ENCODE peak calls at places on chromosomes 11 and 22, in four cellular contexts. D is GM12878, G is H1, Y is K562. C is an unnamed sample.

GRCh38 chr22:47162865-47163264 is 400.4 kb downstream of the TBC1D22A start:
- DNase-seq in D (no peak), G (no peak), Y (no peak), C (no peak)

GRCh38 chr11:95282337-95282751 is 51.3 kb upstream of the SESN3 start:
- DNase-seq in D (no peak), G (no peak), Y (no peak), C (peak; percentile 84)

GRCh38 chr11:118084247-118084646 is 2.5 kb downstream of the SMIM35 start:
- DNase-seq in G (no peak), D (peak; percentile 4), Y (no peak), C (peak; percentile 32)

GRCh38 chr11:64745219-64745522 is 1.2 kb upstream of the RASGRP2 start:
- DNase-seq in D (no peak), Y (no peak), G (no peak), C (no peak)

GRCh38 chr11:33256031-33256807 is 962 bp upstream of the HIPK3 start:
- DNase-seq in D (no peak), G (no peak), Y (peak; percentile 14), C (no peak)

GRCh38 chr22:36999463-36999862 is 19.8 kb downstream of the TST start:
- DNase-seq in Y (peak; percentile 23), G (no peak), D (no peak), C (no peak)

GRCh38 chr11:19872526-19873135 is 160.0 kb downstream of the NAV2 start:
- DNase-seq in Y (no peak), D (no peak), G (peak; percentile 23), C (no peak)

GRCh38 chr11:6319001-6319878 is 1.1 kb downstream of the CAVIN3 start:
- DNase-seq in Y (no peak), D (no peak), G (no peak), C (no peak)

GRCh38 chr11:105443623-105444022 is 166.2 kb upstream of the GRIA4 start:
- DNase-seq in G (no peak), Y (no peak), D (no peak), C (no peak)

GRCh38 chr11:68444566-68444965 is 16.0 kb upstream of the PPP6R3 start:
- DNase-seq in Y (no peak), G (no peak), D (no peak), C (no peak)

GRCh38 chr22:45009881-45010531 is at the start of gene PHF21B:
- DNase-seq in G (no peak), Y (peak; percentile 50), D (no peak), C (no peak)

GRCh38 chr11:36228689-36229088 is 60.5 kb downstream of the COMMD9 start:
- DNase-seq in G (no peak), D (no peak), Y (no peak), C (no peak)

GRCh38 chr11:20207781-20208621 is 47.7 kb upstream of the DBX1 start:
- DNase-seq in G (peak; percentile 13), Y (no peak), D (no peak), C (no peak)

GRCh38 chr11:2515401-2516275 is 70.8 kb downstream of the KCNQ1 start:
- DNase-seq in G (no peak), Y (no peak), D (no peak), C (no peak)

GRCh38 chr11:128687321-128687720 is 6.6 kb upstream of the FLI1 start:
- DNase-seq in D (no peak), G (no peak), Y (no peak), C (no peak)

GRCh38 chr22:38724926-38725571 is 19.3 kb downstream of the GTPBP1 start:
- DNase-seq in G (no peak), Y (no peak), D (no peak), C (peak; percentile 58)

GRCh38 chr22:38697055-38697980 is 3.4 kb downstream of the JOSD1 start:
- DNase-seq in D (no peak), Y (peak; percentile 39), G (no peak), C (peak; percentile 64)

GRCh38 chr22:48630444-48630777 is 1197.3 kb downstream of the BRD1 start:
- DNase-seq in D (no peak), Y (no peak), G (no peak), C (no peak)

GRCh38 chr11:17013548-17014320 is 480 bp downstream of the PLEKHA7 start:
- DNase-seq in D (no peak), Y (no peak), G (no peak), C (peak; percentile 19)

GRCh38 chr11:99268895-99269294 is 248.1 kb downstream of the CNTN5 start:
- DNase-seq in Y (no peak), D (no peak), G (no peak), C (no peak)

GRCh38 chr11:127600674-127601073 is 600.1 kb upstream of the KIRREL3 start:
- DNase-seq in Y (no peak), G (no peak), D (no peak), C (no peak)

GRCh38 chr11:86815726-86816125 is 15.4 kb downstream of the PRSS23 start:
- DNase-seq in G (no peak), D (no peak), Y (no peak), C (no peak)

GRCh38 chr11:35683728-35684339 is 21.3 kb downstream of the TRIM44 start:
- DNase-seq in G (no peak), D (no peak), Y (no peak), C (no peak)

GRCh38 chr22:38706101-38706884 is 549 bp downstream of the GTPBP1 start:
- DNase-seq in Y (no peak), G (no peak), D (no peak), C (no peak)

GRCh38 chr11:35143509-35144102 is 4.6 kb downstream of the CD44 start:
- DNase-seq in Y (no peak), D (no peak), G (no peak), C (no peak)

GRCh38 chr22:30575011-30575671 is 676 bp upstream of the GAL3ST1 start:
- DNase-seq in G (no peak), D (no peak), Y (no peak), C (no peak)

GRCh38 chr11:2703487-2704141 is 3.8 kb upstream of the KCNQ1OT1 start:
- DNase-seq in Y (no peak), D (no peak), G (no peak), C (no peak)

GRCh38 chr11:3111919-3112690 is 53.0 kb downstream of the OSBPL5 start:
- DNase-seq in Y (no peak), G (no peak), D (no peak), C (no peak)

GRCh38 chr22:24810043-24810749 is 4.2 kb downstream of the SGSM1 start:
- DNase-seq in Y (no peak), G (no peak), D (no peak), C (no peak)

GRCh38 chr11:38019072-38019775 is 1421.2 kb upstream of the RAG2 start:
- DNase-seq in Y (no peak), G (no peak), D (no peak), C (peak; percentile 0)

GRCh38 chr11:93478841-93479240 is 64.3 kb downstream of the SMCO4 start:
- DNase-seq in D (no peak), Y (no peak), G (no peak), C (no peak)

GRCh38 chr11:68962527-68963250 is 18.1 kb downstream of the MRGPRD start:
- DNase-seq in G (no peak), D (no peak), Y (no peak), C (no peak)

GRCh38 chr11:68542617-68543016 is 82.1 kb downstream of the PPP6R3 start:
- DNase-seq in D (no peak), Y (no peak), G (no peak), C (no peak)

GRCh38 chr11:3007404-3008010 is 15.4 kb upstream of the NAP1L4 start:
- DNase-seq in Y (no peak), G (no peak), D (no peak), C (no peak)

GRCh38 chr11:102955624-102956023 is at the start of gene MMP13:
- DNase-seq in Y (no peak), G (no peak), D (no peak), C (no peak)

GRCh38 chr11:130872102-130872501 is 44.2 kb downstream of the SNX19 start:
- DNase-seq in G (no peak), Y (no peak), D (no peak), C (no peak)

GRCh38 chr11:18312663-18313420 is 9.1 kb downstream of the HPS5 start:
- DNase-seq in Y (no peak), G (no peak), D (no peak), C (no peak)

GRCh38 chr11:65557280-65558001 is 718 bp downstream of the LTBP3 start:
- DNase-seq in G (no peak), Y (no peak), D (no peak), C (peak; percentile 63)

GRCh38 chr11:114821626-114822025 is 143.3 kb downstream of the NXPE2 start:
- DNase-seq in D (no peak), G (no peak), Y (peak; percentile 38), C (no peak)

GRCh38 chr11:113603277-113604059 is 102.6 kb downstream of the TMPRSS5 start:
- DNase-seq in Y (no peak), D (no peak), G (no peak), C (no peak)

GRCh38 chr11:26297179-26297970 is 34.6 kb upstream of the ANO3 start:
- DNase-seq in G (no peak), Y (peak; percentile 5), D (no peak), C (peak; percentile 58)
- TF ChIP-seq BRCA1 in G (no peak), Y (no peak), D (no peak), C (no peak)

GRCh38 chr11:1257916-1258315 is 35.0 kb downstream of the MUC5B start:
- DNase-seq in Y (no peak), G (no peak), D (no peak), C (no peak)

GRCh38 chr11:1259076-1259461 is 36.2 kb downstream of the MUC5B start:
- DNase-seq in G (no peak), Y (no peak), D (no peak), C (no peak)

GRCh38 chr11:1258401-1259075 is 35.7 kb downstream of the MUC5B start:
- DNase-seq in Y (no peak), D (no peak), G (no peak), C (no peak)

GRCh38 chr11:1256257-1257045 is 33.6 kb downstream of the MUC5B start:
- DNase-seq in Y (peak; percentile 84), D (no peak), G (no peak), C (no peak)

GRCh38 chr11:1257366-1257765 is 34.5 kb downstream of the MUC5B start:
- DNase-seq in Y (no peak), G (no peak), D (no peak), C (no peak)
- TF ChIP-seq BRCA1 in Y (no peak), G (no peak), D (no peak), C (no peak)

DNA sequence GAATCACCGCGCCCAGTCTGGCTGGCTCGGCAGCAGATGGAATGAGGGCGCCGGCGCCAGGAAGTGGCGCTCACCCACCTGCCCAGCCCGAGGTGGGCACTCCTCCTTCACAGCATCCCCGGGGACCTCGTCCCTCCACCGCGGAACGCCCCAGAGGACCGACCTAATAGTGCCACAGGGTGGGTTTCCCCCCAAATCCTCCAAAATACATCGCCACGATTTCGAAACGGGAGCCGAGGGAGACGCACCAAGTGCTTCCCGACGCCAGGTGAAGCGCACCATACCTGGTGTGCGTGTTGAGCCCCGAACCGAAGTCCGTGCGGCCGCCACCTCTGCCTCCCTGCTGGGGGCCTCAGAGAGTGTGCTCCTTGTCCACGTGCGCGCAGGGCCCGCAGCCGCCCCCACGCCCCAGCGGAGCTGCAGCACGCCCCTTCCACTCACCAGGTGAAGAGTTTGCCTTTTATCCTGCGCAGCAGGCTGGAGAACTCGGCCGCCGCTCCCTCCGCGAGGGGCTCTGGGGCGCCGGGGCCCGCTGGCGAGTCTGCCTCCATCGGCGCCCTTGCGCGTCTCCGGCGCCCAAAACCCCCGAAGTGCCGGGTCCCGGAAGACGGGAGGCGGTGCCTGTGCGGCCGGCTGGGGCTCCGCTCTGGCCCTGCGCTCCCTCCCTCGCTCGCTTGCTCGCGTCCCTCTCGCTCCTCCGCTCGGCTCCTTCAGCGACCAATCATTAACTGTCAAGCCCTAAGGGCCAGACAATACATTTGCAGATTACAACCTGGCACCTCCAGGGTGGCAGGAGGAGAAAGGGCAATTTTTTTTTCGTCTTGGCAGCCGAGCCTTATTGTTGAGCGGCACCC is at the start of gene SLC35F2:
- DNase-seq in Y (peak; percentile 82), G (peak; percentile 47), D (peak; percentile 80), C (peak; percentile 51)
- TF ChIP-seq BRCA1 in Y (no peak), G (no peak), D (no peak), C (no peak)

GRCh38 chr11:12165237-12165875 is 55.0 kb downstream of the MICAL2 start:
- DNase-seq in Y (no peak), D (no peak), G (no peak), C (no peak)
- TF ChIP-seq BRCA1 in Y (no peak), D (no peak), G (no peak), C (no peak)